ENCODE peak calls at places on chromosomes 1 and 21, in six cellular contexts. O, N, T, A, K and Q are unnamed samples.

GRCh38 chr1:96211166-96211565 is 510.4 kb upstream of the PTBP2 start:
- DNase-seq in N (no peak), K (no peak), A (no peak), O (no peak), T (no peak), Q (no peak)

GRCh38 chr1:232319518-232319917 is 310.4 kb downstream of the SIPA1L2 start:
- DNase-seq in N (no peak), T (no peak), A (no peak), K (no peak), O (no peak), Q (no peak)

GRCh38 chr1:51768971-51769601 is 109.4 kb downstream of the NRDC start:
- DNase-seq in A (peak), O (peak), T (no peak), K (peak), N (no peak), Q (no peak)

GRCh38 chr21:44865561-44866280 is 7.8 kb downstream of the PTTG1IP start:
- DNase-seq in A (no peak), N (no peak), K (no peak), T (no peak), O (peak), Q (no peak)

GRCh38 chr1:44500181-44501021 is 95.3 kb downstream of the RNF220 start:
- DNase-seq in A (peak), T (no peak), O (no peak), N (no peak), K (peak), Q (no peak)

GRCh38 chr1:19384113-19384512 is 72.0 kb downstream of the SLC66A1 start:
- DNase-seq in O (no peak), K (peak), A (no peak), N (no peak), T (no peak), Q (no peak)

GRCh38 chr21:38678827-38679226 is 126.9 kb upstream of the ETS2 start:
- DNase-seq in O (no peak), T (no peak), A (no peak), K (no peak), N (no peak), Q (no peak)

GRCh38 chr1:13797397-13797796 is 97.4 kb downstream of the PRDM2 start:
- DNase-seq in N (no peak), T (no peak), K (no peak), O (no peak), A (no peak), Q (no peak)

GRCh38 chr1:93669369-93669768 is 12.3 kb downstream of the BCAR3 start:
- DNase-seq in K (no peak), O (no peak), N (no peak), T (no peak), A (no peak), Q (no peak)

GRCh38 chr1:105137543-105138444 is 1388.1 kb downstream of the AMY1C start:
- DNase-seq in T (no peak), K (no peak), O (no peak), A (peak), N (no peak), Q (no peak)

GRCh38 chr1:218779341-218779831 is 394.3 kb upstream of the LYPLAL1 start:
- DNase-seq in O (no peak), A (no peak), N (no peak), T (no peak), K (no peak), Q (no peak)

GRCh38 chr1:85356130-85356529 is 79.7 kb upstream of the BCL10 start:
- DNase-seq in O (no peak), K (no peak), N (no peak), A (no peak), T (no peak), Q (no peak)

GRCh38 chr1:245679796-245680195 is 525.0 kb downstream of the KIF26B start:
- DNase-seq in N (no peak), K (no peak), O (no peak), A (no peak), T (no peak), Q (no peak)

GRCh38 chr1:224047538-224047937 is 66.4 kb upstream of the FBXO28 start:
- DNase-seq in A (no peak), T (no peak), N (no peak), O (no peak), K (no peak), Q (no peak)

GRCh38 chr1:53715478-53715877 is 23.5 kb downstream of the GLIS1 start:
- DNase-seq in K (peak), A (peak), T (no peak), O (no peak), N (no peak), Q (no peak)

DNA sequence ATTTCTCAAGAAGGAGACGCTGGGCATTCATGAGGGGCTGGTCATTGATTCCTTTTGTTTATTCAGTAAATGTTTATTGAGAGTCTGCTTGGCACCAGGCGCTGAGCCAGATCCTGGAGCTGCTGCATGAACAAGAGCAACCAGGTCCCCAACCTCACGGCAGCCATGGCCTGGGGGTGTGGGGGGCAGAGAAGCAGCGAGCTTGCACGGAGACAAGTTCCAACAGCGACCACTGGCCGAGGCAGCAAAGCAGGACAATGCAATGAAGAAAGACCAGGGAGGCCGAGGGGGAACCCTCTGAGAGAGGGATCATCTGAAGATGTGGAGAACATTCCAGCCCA is 7.5 kb downstream of the KCNAB2 start:
- DNase-seq in N (no peak), O (no peak), K (no peak), T (no peak), A (no peak), Q (no peak)
- TF ChIP-seq CTCF in N (peak), O (no peak), K (no peak), T (no peak), A (no peak), Q (peak)

GRCh38 chr1:165697881-165698842 is at the start of gene ALDH9A1:
- DNase-seq in O (peak), K (peak), A (peak), T (peak), N (peak), Q (peak)
- TF ChIP-seq CTCF in O (peak), K (peak), A (no peak), T (no peak), N (peak), Q (peak)

GRCh38 chr21:26834181-26834945 is 10.8 kb downstream of the ADAMTS1 start:
- DNase-seq in K (peak), O (no peak), A (no peak), N (no peak), T (no peak), Q (no peak)
- TF ChIP-seq CTCF in K (peak), O (no peak), A (no peak), N (no peak), T (no peak), Q (peak)

GRCh38 chr1:206107168-206107544 is 10.0 kb downstream of the AVPR1B start:
- DNase-seq in N (no peak), K (no peak), A (no peak), O (no peak), T (no peak), Q (no peak)

GRCh38 chr1:206110161-206110560 is 7.0 kb downstream of the AVPR1B start:
- DNase-seq in T (no peak), K (no peak), A (no peak), O (no peak), N (no peak), Q (no peak)

GRCh38 chr1:206109718-206110117 is 7.5 kb downstream of the AVPR1B start:
- DNase-seq in K (no peak), O (no peak), T (no peak), A (no peak), N (no peak), Q (no peak)

GRCh38 chr1:206106328-206107167 is 10.6 kb downstream of the AVPR1B start:
- DNase-seq in T (peak), O (peak), A (peak), K (peak), N (no peak), Q (no peak)

DNA sequence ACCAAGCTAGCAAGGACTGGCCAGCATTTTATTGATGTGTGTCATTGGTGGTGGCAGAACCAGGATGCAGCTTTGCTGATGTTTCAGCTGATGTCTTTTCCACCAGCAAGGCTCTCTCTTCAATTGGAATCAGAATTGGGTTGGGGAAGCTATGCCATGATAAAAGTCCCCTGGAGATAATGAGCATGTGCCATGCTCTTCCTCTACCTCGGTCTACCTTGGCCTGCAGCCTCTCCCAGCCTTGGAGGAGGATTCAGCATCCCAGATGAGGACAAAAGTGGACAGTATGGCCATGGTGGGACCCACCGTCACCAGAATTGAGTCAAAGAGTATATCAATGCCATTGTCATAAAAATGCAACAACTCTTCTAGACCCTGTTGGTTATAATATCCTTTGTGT is 8.6 kb downstream of the AVPR1B start:
- DNase-seq in A (no peak), N (no peak), T (no peak), O (no peak), K (no peak), Q (no peak)
- TF ChIP-seq CTCF in A (no peak), N (no peak), T (no peak), O (no peak), K (no peak), Q (no peak)